ENCODE peak calls at places on chromosomes 16 and 17, in ten cellular contexts. One of them, this sample, is unnamed.
A peak's percentile ranks its signal among the peaks of the same experiment; 100 is the strongest.

GRCh38 chr17:38417210-38417951 is 10.9 kb upstream of the ARHGAP23 start:
- DNase-seq in activated gamma-delta T cell treated with Interleukin-2 at 50 U/mL for 16 hours: no peak
- DNase-seq in adrenal gland: peak; percentile 44
- DNase-seq in mucosa of descending colon: no peak
- DNase-seq in OCI-LY7: peak; percentile 56
- DNase-seq in EH: no peak
- DNase-seq in HepG2: no peak
- DNase-seq in HT-29: no peak
- DNase-seq in AG08395: no peak
- DNase-seq in left cardiac atrium: no peak
- DNase-seq in this sample: no peak

GRCh38 chr16:87963400-87963799 is 12.2 kb downstream of the BANP start:
- DNase-seq in EH: peak; percentile 89
- DNase-seq in left cardiac atrium: no peak
- DNase-seq in AG08395: peak; percentile 87
- DNase-seq in activated gamma-delta T cell treated with Interleukin-2 at 50 U/mL for 16 hours: peak; percentile 47
- DNase-seq in mucosa of descending colon: no peak
- DNase-seq in HT-29: no peak
- DNase-seq in adrenal gland: no peak
- DNase-seq in OCI-LY7: no peak
- DNase-seq in HepG2: no peak
- DNase-seq in this sample: peak; percentile 85

GRCh38 chr16:80027007-80027965 is 426.7 kb upstream of the MAF start:
- DNase-seq in EH: peak; percentile 96
- DNase-seq in HepG2: peak; percentile 80
- DNase-seq in adrenal gland: peak; percentile 84
- DNase-seq in activated gamma-delta T cell treated with Interleukin-2 at 50 U/mL for 16 hours: peak; percentile 7
- DNase-seq in OCI-LY7: no peak
- DNase-seq in AG08395: peak; percentile 89
- DNase-seq in HT-29: peak; percentile 93
- DNase-seq in left cardiac atrium: peak; percentile 69
- DNase-seq in mucosa of descending colon: peak; percentile 37
- DNase-seq in this sample: peak; percentile 88

GRCh38 chr16:84547539-84548058 is 43.1 kb upstream of the MEAK7 start:
- DNase-seq in adrenal gland: no peak
- DNase-seq in HT-29: no peak
- DNase-seq in activated gamma-delta T cell treated with Interleukin-2 at 50 U/mL for 16 hours: no peak
- DNase-seq in AG08395: no peak
- DNase-seq in EH: no peak
- DNase-seq in HepG2: peak; percentile 37
- DNase-seq in left cardiac atrium: no peak
- DNase-seq in OCI-LY7: no peak
- DNase-seq in mucosa of descending colon: peak; percentile 16
- DNase-seq in this sample: no peak

GRCh38 chr16:23907903-23908302 is 72.1 kb downstream of the PRKCB start:
- DNase-seq in mucosa of descending colon: no peak
- DNase-seq in left cardiac atrium: no peak
- DNase-seq in HT-29: no peak
- DNase-seq in AG08395: no peak
- DNase-seq in OCI-LY7: no peak
- DNase-seq in EH: no peak
- DNase-seq in activated gamma-delta T cell treated with Interleukin-2 at 50 U/mL for 16 hours: no peak
- DNase-seq in adrenal gland: no peak
- DNase-seq in HepG2: no peak
- DNase-seq in this sample: no peak

GRCh38 chr17:21283482-21284318 is 811 bp upstream of the MAP2K3 start:
- DNase-seq in left cardiac atrium: peak; percentile 57
- DNase-seq in HT-29: no peak
- DNase-seq in activated gamma-delta T cell treated with Interleukin-2 at 50 U/mL for 16 hours: no peak
- DNase-seq in EH: peak; percentile 55
- DNase-seq in adrenal gland: peak; percentile 64
- DNase-seq in HepG2: no peak
- DNase-seq in OCI-LY7: no peak
- DNase-seq in AG08395: no peak
- DNase-seq in mucosa of descending colon: no peak
- DNase-seq in this sample: no peak

GRCh38 chr17:17748604-17749003 is 67.3 kb downstream of the RAI1 start:
- DNase-seq in left cardiac atrium: no peak
- DNase-seq in activated gamma-delta T cell treated with Interleukin-2 at 50 U/mL for 16 hours: no peak
- DNase-seq in OCI-LY7: no peak
- DNase-seq in HepG2: no peak
- DNase-seq in EH: no peak
- DNase-seq in mucosa of descending colon: no peak
- DNase-seq in adrenal gland: no peak
- DNase-seq in AG08395: no peak
- DNase-seq in HT-29: no peak
- DNase-seq in this sample: no peak

GRCh38 chr17:59572301-59572924 is 7.0 kb downstream of the DHX40 start:
- DNase-seq in mucosa of descending colon: no peak
- DNase-seq in EH: peak; percentile 21
- DNase-seq in activated gamma-delta T cell treated with Interleukin-2 at 50 U/mL for 16 hours: no peak
- DNase-seq in left cardiac atrium: no peak
- DNase-seq in HepG2: no peak
- DNase-seq in HT-29: no peak
- DNase-seq in OCI-LY7: no peak
- DNase-seq in AG08395: peak; percentile 5
- DNase-seq in adrenal gland: no peak
- DNase-seq in this sample: peak; percentile 53

GRCh38 chr17:59859444-59860025 is 33.2 kb downstream of the TUBD1 start:
- DNase-seq in adrenal gland: no peak
- DNase-seq in mucosa of descending colon: no peak
- DNase-seq in OCI-LY7: peak; percentile 47
- DNase-seq in HT-29: peak; percentile 72
- DNase-seq in EH: peak; percentile 74
- DNase-seq in left cardiac atrium: no peak
- DNase-seq in AG08395: peak; percentile 40
- DNase-seq in activated gamma-delta T cell treated with Interleukin-2 at 50 U/mL for 16 hours: no peak
- DNase-seq in HepG2: peak; percentile 71
- DNase-seq in this sample: peak; percentile 73

GRCh38 chr16:1288813-1289479 is 20.5 kb upstream of the UBE2I start:
- DNase-seq in mucosa of descending colon: no peak
- DNase-seq in left cardiac atrium: no peak
- DNase-seq in HepG2: peak; percentile 37
- DNase-seq in OCI-LY7: peak; percentile 21
- DNase-seq in adrenal gland: no peak
- DNase-seq in AG08395: no peak
- DNase-seq in HT-29: no peak
- DNase-seq in EH: no peak
- DNase-seq in activated gamma-delta T cell treated with Interleukin-2 at 50 U/mL for 16 hours: no peak
- DNase-seq in this sample: no peak

GRCh38 chr16:54355251-54355650 is 68.7 kb upstream of the IRX3 start:
- DNase-seq in OCI-LY7: no peak
- DNase-seq in HT-29: no peak
- DNase-seq in adrenal gland: no peak
- DNase-seq in mucosa of descending colon: no peak
- DNase-seq in activated gamma-delta T cell treated with Interleukin-2 at 50 U/mL for 16 hours: no peak
- DNase-seq in left cardiac atrium: no peak
- DNase-seq in EH: peak; percentile 52
- DNase-seq in HepG2: no peak
- DNase-seq in AG08395: peak; percentile 11
- DNase-seq in this sample: peak; percentile 15

GRCh38 chr17:39699818-39700147 is at the start of gene ERBB2:
- DNase-seq in AG08395: peak; percentile 90
- DNase-seq in EH: peak; percentile 85
- DNase-seq in HT-29: peak; percentile 79
- DNase-seq in adrenal gland: peak; percentile 29
- DNase-seq in left cardiac atrium: peak; percentile 81
- DNase-seq in OCI-LY7: no peak
- DNase-seq in HepG2: peak; percentile 64
- DNase-seq in activated gamma-delta T cell treated with Interleukin-2 at 50 U/mL for 16 hours: no peak
- DNase-seq in mucosa of descending colon: peak; percentile 87
- DNase-seq in this sample: peak; percentile 80

GRCh38 chr17:57092779-57093178 is 7.7 kb downstream of the AKAP1 start:
- DNase-seq in AG08395: no peak
- DNase-seq in adrenal gland: no peak
- DNase-seq in EH: no peak
- DNase-seq in activated gamma-delta T cell treated with Interleukin-2 at 50 U/mL for 16 hours: no peak
- DNase-seq in mucosa of descending colon: no peak
- DNase-seq in left cardiac atrium: no peak
- DNase-seq in HT-29: no peak
- DNase-seq in OCI-LY7: no peak
- DNase-seq in HepG2: no peak
- DNase-seq in this sample: no peak

GRCh38 chr17:66542967-66543525 is 240.6 kb downstream of the PRKCA start:
- DNase-seq in left cardiac atrium: no peak
- DNase-seq in AG08395: peak; percentile 43
- DNase-seq in mucosa of descending colon: no peak
- DNase-seq in EH: peak; percentile 89
- DNase-seq in OCI-LY7: no peak
- DNase-seq in HT-29: no peak
- DNase-seq in HepG2: peak; percentile 29
- DNase-seq in adrenal gland: no peak
- DNase-seq in activated gamma-delta T cell treated with Interleukin-2 at 50 U/mL for 16 hours: no peak
- DNase-seq in this sample: peak; percentile 82

GRCh38 chr16:57264950-57265371 is 19.5 kb downstream of the PLLP start:
- DNase-seq in HT-29: no peak
- DNase-seq in mucosa of descending colon: peak; percentile 76
- DNase-seq in left cardiac atrium: peak; percentile 17
- DNase-seq in activated gamma-delta T cell treated with Interleukin-2 at 50 U/mL for 16 hours: no peak
- DNase-seq in EH: no peak
- DNase-seq in AG08395: no peak
- DNase-seq in OCI-LY7: no peak
- DNase-seq in HepG2: no peak
- DNase-seq in adrenal gland: no peak
- DNase-seq in this sample: no peak

GRCh38 chr17:78315355-78316114 is 44.3 kb downstream of the SOCS3 start:
- DNase-seq in mucosa of descending colon: peak; percentile 82
- DNase-seq in EH: peak; percentile 96
- DNase-seq in left cardiac atrium: peak; percentile 92
- DNase-seq in HT-29: no peak
- DNase-seq in adrenal gland: peak; percentile 65
- DNase-seq in AG08395: peak; percentile 94
- DNase-seq in HepG2: peak; percentile 45
- DNase-seq in OCI-LY7: no peak
- DNase-seq in activated gamma-delta T cell treated with Interleukin-2 at 50 U/mL for 16 hours: peak; percentile 12
- DNase-seq in this sample: peak; percentile 83

GRCh38 chr17:65297384-65297783 is 160.2 kb downstream of the RGS9 start:
- DNase-seq in OCI-LY7: no peak
- DNase-seq in EH: peak; percentile 46
- DNase-seq in HepG2: no peak
- DNase-seq in left cardiac atrium: no peak
- DNase-seq in activated gamma-delta T cell treated with Interleukin-2 at 50 U/mL for 16 hours: no peak
- DNase-seq in mucosa of descending colon: no peak
- DNase-seq in AG08395: peak; percentile 85
- DNase-seq in adrenal gland: no peak
- DNase-seq in HT-29: no peak
- DNase-seq in this sample: peak; percentile 84

GRCh38 chr16:29820271-29820701 is at the start of gene MVP:
- DNase-seq in left cardiac atrium: peak; percentile 82
- DNase-seq in HT-29: peak; percentile 75
- DNase-seq in mucosa of descending colon: peak; percentile 84
- DNase-seq in AG08395: peak; percentile 71
- DNase-seq in HepG2: no peak
- DNase-seq in adrenal gland: peak; percentile 83
- DNase-seq in activated gamma-delta T cell treated with Interleukin-2 at 50 U/mL for 16 hours: peak; percentile 31
- DNase-seq in OCI-LY7: peak; percentile 72
- DNase-seq in EH: peak; percentile 82
- DNase-seq in this sample: peak; percentile 70

GRCh38 chr17:32484041-32484461 is 2.7 kb upstream of the CDK5R1 start:
- DNase-seq in adrenal gland: no peak
- DNase-seq in activated gamma-delta T cell treated with Interleukin-2 at 50 U/mL for 16 hours: no peak
- DNase-seq in HepG2: no peak
- DNase-seq in left cardiac atrium: no peak
- DNase-seq in HT-29: no peak
- DNase-seq in OCI-LY7: no peak
- DNase-seq in EH: no peak
- DNase-seq in mucosa of descending colon: no peak
- DNase-seq in AG08395: no peak
- DNase-seq in this sample: no peak

GRCh38 chr16:70630960-70631745 is 15.2 kb upstream of the IL34 start:
- DNase-seq in activated gamma-delta T cell treated with Interleukin-2 at 50 U/mL for 16 hours: no peak
- DNase-seq in AG08395: no peak
- DNase-seq in adrenal gland: no peak
- DNase-seq in HepG2: no peak
- DNase-seq in HT-29: no peak
- DNase-seq in EH: peak; percentile 50
- DNase-seq in mucosa of descending colon: no peak
- DNase-seq in left cardiac atrium: no peak
- DNase-seq in OCI-LY7: no peak
- DNase-seq in this sample: no peak

GRCh38 chr17:1498869-1499268 is 6.4 kb upstream of the MYO1C start:
- DNase-seq in OCI-LY7: no peak
- DNase-seq in AG08395: peak; percentile 31
- DNase-seq in left cardiac atrium: no peak
- DNase-seq in adrenal gland: no peak
- DNase-seq in HepG2: no peak
- DNase-seq in EH: peak; percentile 70
- DNase-seq in HT-29: no peak
- DNase-seq in activated gamma-delta T cell treated with Interleukin-2 at 50 U/mL for 16 hours: no peak
- DNase-seq in mucosa of descending colon: peak; percentile 20
- DNase-seq in this sample: peak; percentile 48

GRCh38 chr17:17545031-17545820 is 46.3 kb downstream of the PEMT start:
- DNase-seq in activated gamma-delta T cell treated with Interleukin-2 at 50 U/mL for 16 hours: no peak
- DNase-seq in AG08395: peak; percentile 87
- DNase-seq in EH: peak; percentile 82
- DNase-seq in left cardiac atrium: peak; percentile 62
- DNase-seq in OCI-LY7: no peak
- DNase-seq in HT-29: no peak
- DNase-seq in HepG2: no peak
- DNase-seq in adrenal gland: no peak
- DNase-seq in mucosa of descending colon: no peak
- DNase-seq in this sample: peak; percentile 67

GRCh38 chr16:22635345-22635744 is 124.7 kb downstream of the NPIPB5 start:
- DNase-seq in mucosa of descending colon: no peak
- DNase-seq in HepG2: no peak
- DNase-seq in adrenal gland: no peak
- DNase-seq in EH: peak; percentile 9
- DNase-seq in OCI-LY7: no peak
- DNase-seq in activated gamma-delta T cell treated with Interleukin-2 at 50 U/mL for 16 hours: no peak
- DNase-seq in HT-29: no peak
- DNase-seq in left cardiac atrium: no peak
- DNase-seq in AG08395: no peak
- DNase-seq in this sample: no peak

This sample was measured in AG10803.